ENCODE peak calls at places on chromosome 11, in four cellular contexts. One of them, this sample, is unnamed.

GRCh38 chr11:117146521-117146920 is 2.4 kb downstream of the PAFAH1B2 start:
- DNase-seq in activated CD4-positive, alpha-beta T cell treated with anti-CD3 and anti-CD28 coated beads, Interleukin-2, amount 10 ng/mL, durations not matched to agents 7 days and 5 days: no peak
- DNase-seq in sigmoid colon: no peak
- DNase-seq in PC-3: no peak
- DNase-seq in this sample: peak

GRCh38 chr11:8932564-8933180 is at the start of gene C11orf16:
- DNase-seq in activated CD4-positive, alpha-beta T cell treated with anti-CD3 and anti-CD28 coated beads, Interleukin-2, amount 10 ng/mL, durations not matched to agents 7 days and 5 days: no peak
- DNase-seq in sigmoid colon: no peak
- DNase-seq in PC-3: no peak
- DNase-seq in this sample: no peak

GRCh38 chr11:122645847-122646246 is 9.7 kb upstream of the UBASH3B start:
- DNase-seq in activated CD4-positive, alpha-beta T cell treated with anti-CD3 and anti-CD28 coated beads, Interleukin-2, amount 10 ng/mL, durations not matched to agents 7 days and 5 days: no peak
- DNase-seq in sigmoid colon: no peak
- DNase-seq in PC-3: peak
- DNase-seq in this sample: peak

GRCh38 chr11:63866211-63866610 is 27.3 kb downstream of the MARK2 start:
- DNase-seq in activated CD4-positive, alpha-beta T cell treated with anti-CD3 and anti-CD28 coated beads, Interleukin-2, amount 10 ng/mL, durations not matched to agents 7 days and 5 days: peak
- DNase-seq in sigmoid colon: peak
- DNase-seq in PC-3: peak
- DNase-seq in this sample: no peak

GRCh38 chr11:88508808-88509581 is 171.5 kb upstream of the CTSC start:
- DNase-seq in activated CD4-positive, alpha-beta T cell treated with anti-CD3 and anti-CD28 coated beads, Interleukin-2, amount 10 ng/mL, durations not matched to agents 7 days and 5 days: peak
- DNase-seq in sigmoid colon: no peak
- DNase-seq in PC-3: no peak
- DNase-seq in this sample: no peak

GRCh38 chr11:12901272-12901671 is 107.8 kb upstream of the RASSF10 start:
- DNase-seq in activated CD4-positive, alpha-beta T cell treated with anti-CD3 and anti-CD28 coated beads, Interleukin-2, amount 10 ng/mL, durations not matched to agents 7 days and 5 days: no peak
- DNase-seq in sigmoid colon: no peak
- DNase-seq in PC-3: no peak
- DNase-seq in this sample: no peak

GRCh38 chr11:18802381-18803257 is 11.0 kb upstream of the PTPN5 start:
- DNase-seq in activated CD4-positive, alpha-beta T cell treated with anti-CD3 and anti-CD28 coated beads, Interleukin-2, amount 10 ng/mL, durations not matched to agents 7 days and 5 days: peak
- DNase-seq in sigmoid colon: no peak
- DNase-seq in PC-3: peak
- DNase-seq in this sample: peak

GRCh38 chr11:15818132-15818842 is 538.1 kb downstream of the SOX6 start:
- DNase-seq in activated CD4-positive, alpha-beta T cell treated with anti-CD3 and anti-CD28 coated beads, Interleukin-2, amount 10 ng/mL, durations not matched to agents 7 days and 5 days: no peak
- DNase-seq in sigmoid colon: no peak
- DNase-seq in PC-3: no peak
- DNase-seq in this sample: no peak

GRCh38 chr11:34425863-34426262 is 12.9 kb upstream of the CAT start:
- DNase-seq in activated CD4-positive, alpha-beta T cell treated with anti-CD3 and anti-CD28 coated beads, Interleukin-2, amount 10 ng/mL, durations not matched to agents 7 days and 5 days: no peak
- DNase-seq in sigmoid colon: no peak
- DNase-seq in PC-3: peak
- DNase-seq in this sample: peak

GRCh38 chr11:32333335-32333991 is 101.9 kb downstream of the WT1 start:
- DNase-seq in activated CD4-positive, alpha-beta T cell treated with anti-CD3 and anti-CD28 coated beads, Interleukin-2, amount 10 ng/mL, durations not matched to agents 7 days and 5 days: peak
- DNase-seq in sigmoid colon: peak
- DNase-seq in PC-3: peak
- DNase-seq in this sample: peak

GRCh38 chr11:121372028-121372427 is 79.5 kb downstream of the SC5D start:
- DNase-seq in activated CD4-positive, alpha-beta T cell treated with anti-CD3 and anti-CD28 coated beads, Interleukin-2, amount 10 ng/mL, durations not matched to agents 7 days and 5 days: no peak
- DNase-seq in sigmoid colon: no peak
- DNase-seq in PC-3: no peak
- DNase-seq in this sample: no peak